ENCODE peak calls at places on chromosomes 12 and 14, in nine cellular contexts. W, X, O, Y, E, F, D, V and M are unnamed samples.

GRCh38 chr14:84750763-84751554 is 779.0 kb upstream of the FLRT2 start:
- DNase-seq in W (no peak), X (no peak), O (no peak), Y (peak), E (no peak), F (peak), D (no peak), V (peak), M (no peak)

GRCh38 chr12:10393291-10393690 is 3.5 kb upstream of the KLRK1 start:
- DNase-seq in W (no peak), X (no peak), O (no peak), Y (no peak), E (no peak), F (no peak), D (no peak), V (no peak), M (no peak)

GRCh38 chr14:31876741-31877140 is 200.4 kb upstream of the ARHGAP5 start:
- DNase-seq in W (no peak), X (no peak), O (no peak), Y (no peak), E (no peak), F (no peak), D (no peak), V (no peak), M (no peak)

GRCh38 chr12:54555670-54556257 is 6.4 kb downstream of the PDE1B start:
- DNase-seq in W (no peak), X (no peak), O (no peak), Y (no peak), E (no peak), F (no peak), D (no peak), V (no peak), M (no peak)

GRCh38 chr12:95114766-95115450 is 41.5 kb upstream of the NR2C1 start:
- DNase-seq in W (no peak), X (no peak), O (no peak), Y (no peak), E (no peak), F (no peak), D (no peak), V (no peak), M (no peak)

GRCh38 chr14:36826614-36827013 is 165.0 kb downstream of the PAX9 start:
- DNase-seq in W (no peak), X (no peak), O (no peak), Y (no peak), E (no peak), F (no peak), D (no peak), V (no peak), M (no peak)

GRCh38 chr12:90305379-90305778 is 596.7 kb upstream of the ATP2B1 start:
- DNase-seq in W (no peak), X (no peak), O (no peak), Y (no peak), E (no peak), F (no peak), D (no peak), V (no peak), M (no peak)

GRCh38 chr12:7694556-7694955 is 1.0 kb downstream of the GDF3 start:
- DNase-seq in W (no peak), X (no peak), O (no peak), Y (no peak), E (no peak), F (no peak), D (no peak), V (no peak), M (no peak)

GRCh38 chr12:66194122-66194521 is 5.1 kb downstream of the IRAK3 start:
- DNase-seq in W (no peak), X (no peak), O (no peak), Y (no peak), E (no peak), F (no peak), D (no peak), V (no peak), M (no peak)

GRCh38 chr14:92724516-92725340 is 23.7 kb downstream of the LGMN start:
- DNase-seq in W (no peak), X (no peak), O (no peak), Y (no peak), E (no peak), F (no peak), D (no peak), V (peak), M (no peak)

GRCh38 chr14:20682127-20682434 is 2.3 kb upstream of the RNASE4 start:
- DNase-seq in W (no peak), X (no peak), O (no peak), Y (no peak), E (no peak), F (no peak), D (no peak), V (no peak), M (no peak)

GRCh38 chr12:43937947-43938346 is 102.1 kb downstream of the TMEM117 start:
- DNase-seq in W (no peak), X (no peak), O (no peak), Y (no peak), E (no peak), F (peak), D (no peak), V (peak), M (no peak)

GRCh38 chr14:100439781-100440180 is 116.6 kb downstream of the SLC25A47 start:
- DNase-seq in W (no peak), X (no peak), O (no peak), Y (no peak), E (no peak), F (peak), D (no peak), V (peak), M (no peak)

DNA sequence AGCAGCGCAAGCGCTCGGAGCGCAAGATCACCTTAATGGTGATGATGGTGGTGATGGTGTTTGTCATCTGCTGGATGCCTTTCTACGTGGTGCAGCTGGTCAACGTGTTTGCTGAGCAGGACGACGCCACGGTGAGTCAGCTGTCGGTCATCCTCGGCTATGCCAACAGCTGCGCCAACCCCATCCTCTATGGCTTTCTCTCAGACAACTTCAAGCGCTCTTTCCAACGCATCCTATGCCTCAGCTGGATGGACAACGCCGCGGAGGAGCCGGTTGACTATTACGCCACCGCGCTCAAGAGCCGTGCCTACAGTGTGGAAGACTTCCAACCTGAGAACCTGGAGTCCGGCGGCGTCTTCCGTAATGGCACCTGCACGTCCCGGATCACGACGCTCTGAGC is 2.5 kb downstream of the SSTR1 start:
- DNase-seq in W (no peak), X (peak), O (no peak), Y (no peak), E (no peak), F (peak), D (no peak), V (peak), M (no peak)
- TF ChIP-seq CTCF in W (no peak), X (no peak), O (no peak), Y (no peak), E (no peak), F (no peak), D (no peak), V (no peak), M (no peak)

GRCh38 chr14:106094654-106095189 is 568.3 kb downstream of the TMEM121 start:
- DNase-seq in W (no peak), X (no peak), O (no peak), Y (no peak), E (no peak), F (no peak), D (peak), V (no peak), M (no peak)
- TF ChIP-seq CTCF in W (no peak), X (no peak), O (peak), Y (no peak), E (peak), F (peak), D (peak), V (peak), M (peak)

GRCh38 chr12:100138048-100138907 is 4.4 kb downstream of the BLTP3B start:
- DNase-seq in W (no peak), X (no peak), O (no peak), Y (no peak), E (no peak), F (peak), D (no peak), V (peak), M (no peak)
- TF ChIP-seq CTCF in W (peak), X (peak), O (peak), Y (peak), E (peak), F (peak), D (peak), V (peak), M (peak)

GRCh38 chr12:40107803-40108620 is 2.1 kb upstream of the SLC2A13 start:
- DNase-seq in W (no peak), X (no peak), O (no peak), Y (no peak), E (no peak), F (no peak), D (no peak), V (no peak), M (no peak)
- TF ChIP-seq CTCF in W (no peak), X (no peak), O (peak), Y (no peak), E (peak), F (no peak), D (no peak), V (no peak), M (peak)

GRCh38 chr12:24991209-24992049 is 42.5 kb upstream of the BCAT1 start:
- DNase-seq in W (peak), X (peak), O (no peak), Y (peak), E (peak), F (peak), D (peak), V (peak), M (no peak)
- TF ChIP-seq CTCF in W (peak), X (peak), O (peak), Y (peak), E (peak), F (peak), D (peak), V (peak), M (peak)